ENCODE peak calls at places on chromosomes 12 and 14, in nine cellular contexts. B, P, N, H, D, F, Y, X and O are unnamed samples.

GRCh38 chr12:43957732-43958131 is 121.9 kb downstream of the TMEM117 start:
- DNase-seq in P (peak; percentile 12), H (peak; percentile 81), D (peak; percentile 43), N (no peak), B (peak; percentile 10), X (peak; percentile 54), Y (no peak), F (no peak), O (peak; percentile 42)

GRCh38 chr12:13223176-13223806 is 26.8 kb downstream of the EMP1 start:
- DNase-seq in H (peak; percentile 62), D (no peak), X (peak; percentile 71), P (no peak), N (no peak), Y (no peak), F (no peak), B (no peak), O (peak; percentile 69)

GRCh38 chr14:65070710-65071033 is 31.6 kb downstream of the MAX start:
- DNase-seq in P (peak; percentile 33), Y (no peak), F (no peak), H (no peak), D (peak; percentile 69), N (no peak), X (no peak), B (no peak), O (no peak)

GRCh38 chr12:117872521-117873169 is 96.1 kb downstream of the KSR2 start:
- DNase-seq in H (peak; percentile 39), X (no peak), Y (no peak), B (no peak), N (no peak), P (no peak), F (no peak), D (peak; percentile 34), O (no peak)

GRCh38 chr12:12428047-12428446 is 71.2 kb downstream of the BORCS5 start:
- DNase-seq in P (no peak), D (no peak), H (no peak), B (no peak), N (no peak), X (no peak), F (no peak), Y (no peak), O (no peak)

GRCh38 chr12:115204957-115205754 is 521.2 kb upstream of the TBX3 start:
- DNase-seq in B (no peak), H (no peak), D (no peak), Y (no peak), P (no peak), F (no peak), X (no peak), N (peak; percentile 45), O (no peak)

GRCh38 chr14:100441271-100441947 is 118.3 kb downstream of the SLC25A47 start:
- DNase-seq in B (no peak), P (no peak), F (no peak), Y (no peak), H (no peak), N (no peak), D (no peak), X (no peak), O (no peak)

GRCh38 chr14:65065719-65066118 is 36.6 kb downstream of the MAX start:
- DNase-seq in D (no peak), N (no peak), P (no peak), Y (no peak), H (no peak), F (no peak), B (no peak), X (no peak), O (no peak)

GRCh38 chr12:29725587-29726320 is 58.0 kb downstream of the TMTC1 start:
- DNase-seq in X (peak; percentile 29), P (no peak), Y (no peak), F (no peak), B (no peak), D (no peak), N (no peak), H (peak; percentile 11), O (peak; percentile 22)

GRCh38 chr14:23186913-23187654 is 3.6 kb upstream of the SLC7A8 start:
- DNase-seq in B (peak; percentile 20), F (no peak), P (no peak), H (peak; percentile 76), D (peak; percentile 75), Y (no peak), X (peak; percentile 62), N (no peak), O (peak; percentile 55)

GRCh38 chr12:24297516-24297915 is 348.0 kb upstream of the SOX5 start:
- DNase-seq in N (no peak), H (no peak), B (no peak), P (no peak), D (no peak), X (peak; percentile 5), F (no peak), Y (no peak), O (no peak)

GRCh38 chr12:71161575-71161974 is 3.8 kb upstream of the TSPAN8 start:
- DNase-seq in F (no peak), X (no peak), D (no peak), N (no peak), B (no peak), H (no peak), Y (no peak), P (no peak), O (no peak)

GRCh38 chr12:54258286-54258685 is 21.6 kb downstream of the CBX5 start:
- DNase-seq in B (no peak), F (no peak), H (peak; percentile 50), P (no peak), X (no peak), D (no peak), N (no peak), Y (no peak), O (peak; percentile 24)

GRCh38 chr12:52990206-52990605 is 16.1 kb upstream of the EIF4B start:
- DNase-seq in H (no peak), P (no peak), B (no peak), X (no peak), D (no peak), N (no peak), F (no peak), Y (no peak), O (peak; percentile 22)

GRCh38 chr14:71650187-71650586 is 282.0 kb upstream of the RGS6 start:
- DNase-seq in H (no peak), P (no peak), B (no peak), Y (no peak), D (no peak), X (no peak), N (no peak), F (no peak), O (no peak)

GRCh38 chr14:39217214-39217879 is 16.4 kb upstream of the MIA2 start:
- DNase-seq in P (no peak), N (no peak), H (no peak), Y (no peak), X (no peak), D (no peak), F (no peak), B (no peak), O (no peak)

GRCh38 chr14:35366521-35366976 is 38.0 kb downstream of the NFKBIA start:
- DNase-seq in P (no peak), Y (no peak), N (no peak), F (no peak), X (no peak), B (no peak), H (no peak), D (no peak), O (no peak)